ENCODE peak calls at places on chromosome 21, in seven cellular contexts. One of them, this sample, is unnamed.

GRCh38 chr21:16013570-16013969 is 283.8 kb downstream of the USP25 start:
- DNase-seq in transverse colon: no peak
- DNase-seq in testis: no peak
- DNase-seq in HepG2: no peak
- DNase-seq in IMR-90: no peak
- DNase-seq in lower leg skin: no peak
- DNase-seq in endothelial cell of umbilical vein: no peak
- DNase-seq in this sample: no peak

GRCh38 chr21:15856813-15857212 is 127.0 kb downstream of the USP25 start:
- DNase-seq in transverse colon: no peak
- DNase-seq in testis: no peak
- DNase-seq in HepG2: no peak
- DNase-seq in IMR-90: no peak
- DNase-seq in lower leg skin: no peak
- DNase-seq in endothelial cell of umbilical vein: no peak
- DNase-seq in this sample: no peak

GRCh38 chr21:46552865-46553379 is 52.0 kb downstream of the S100B start:
- DNase-seq in transverse colon: no peak
- DNase-seq in testis: no peak
- DNase-seq in HepG2: no peak
- DNase-seq in IMR-90: no peak
- DNase-seq in lower leg skin: no peak
- DNase-seq in endothelial cell of umbilical vein: no peak
- DNase-seq in this sample: no peak

GRCh38 chr21:38434913-38435533 is 63.3 kb downstream of the ERG start:
- DNase-seq in transverse colon: no peak
- DNase-seq in testis: no peak
- DNase-seq in HepG2: no peak
- DNase-seq in IMR-90: peak
- DNase-seq in lower leg skin: no peak
- DNase-seq in endothelial cell of umbilical vein: peak
- DNase-seq in this sample: no peak

GRCh38 chr21:15826908-15827601 is 97.3 kb downstream of the USP25 start:
- DNase-seq in transverse colon: no peak
- DNase-seq in testis: no peak
- DNase-seq in HepG2: no peak
- DNase-seq in IMR-90: no peak
- DNase-seq in lower leg skin: no peak
- DNase-seq in endothelial cell of umbilical vein: no peak
- DNase-seq in this sample: no peak

GRCh38 chr21:38349111-38349746 is 92.4 kb downstream of the KCNJ15 start:
- DNase-seq in transverse colon: no peak
- DNase-seq in testis: no peak
- DNase-seq in HepG2: no peak
- DNase-seq in IMR-90: peak
- DNase-seq in lower leg skin: no peak
- DNase-seq in endothelial cell of umbilical vein: peak
- DNase-seq in this sample: no peak

GRCh38 chr21:30116474-30116873 is 50.1 kb downstream of the CLDN17 start:
- DNase-seq in transverse colon: no peak
- DNase-seq in testis: no peak
- DNase-seq in HepG2: no peak
- DNase-seq in IMR-90: no peak
- DNase-seq in lower leg skin: no peak
- DNase-seq in endothelial cell of umbilical vein: no peak
- DNase-seq in this sample: no peak

GRCh38 chr21:28899744-28900143 is 92.9 kb downstream of the LTN1 start:
- DNase-seq in transverse colon: no peak
- DNase-seq in testis: no peak
- DNase-seq in HepG2: no peak
- DNase-seq in IMR-90: peak
- DNase-seq in lower leg skin: no peak
- DNase-seq in endothelial cell of umbilical vein: no peak
- DNase-seq in this sample: no peak

GRCh38 chr21:31117046-31117916 is 79.0 kb upstream of the KRTAP19-8 start:
- DNase-seq in transverse colon: no peak
- DNase-seq in testis: no peak
- DNase-seq in HepG2: no peak
- DNase-seq in IMR-90: peak
- DNase-seq in lower leg skin: no peak
- DNase-seq in endothelial cell of umbilical vein: no peak
- DNase-seq in this sample: no peak

GRCh38 chr21:29892379-29892778 is 47.4 kb downstream of the GRIK1 start:
- DNase-seq in transverse colon: no peak
- DNase-seq in testis: no peak
- DNase-seq in HepG2: no peak
- DNase-seq in IMR-90: no peak
- DNase-seq in lower leg skin: no peak
- DNase-seq in endothelial cell of umbilical vein: no peak
- DNase-seq in this sample: no peak

GRCh38 chr21:29187939-29188338 is 57.5 kb downstream of the MAP3K7CL start:
- DNase-seq in transverse colon: no peak
- DNase-seq in testis: no peak
- DNase-seq in HepG2: peak
- DNase-seq in IMR-90: peak
- DNase-seq in lower leg skin: peak
- DNase-seq in endothelial cell of umbilical vein: peak
- DNase-seq in this sample: peak

GRCh38 chr21:31193761-31194160 is 150.3 kb downstream of the TIAM1 start:
- DNase-seq in transverse colon: no peak
- DNase-seq in testis: peak
- DNase-seq in HepG2: no peak
- DNase-seq in IMR-90: no peak
- DNase-seq in lower leg skin: no peak
- DNase-seq in endothelial cell of umbilical vein: no peak
- DNase-seq in this sample: no peak

GRCh38 chr21:31660134-31660565 is 657 bp downstream of the SOD1 start:
- DNase-seq in transverse colon: peak
- DNase-seq in testis: peak
- DNase-seq in HepG2: no peak
- DNase-seq in IMR-90: no peak
- DNase-seq in lower leg skin: peak
- DNase-seq in endothelial cell of umbilical vein: peak
- DNase-seq in this sample: peak

GRCh38 chr21:30719401-30719800 is 824 bp upstream of the KRTAP21-3 start:
- DNase-seq in transverse colon: no peak
- DNase-seq in testis: no peak
- DNase-seq in HepG2: no peak
- DNase-seq in IMR-90: no peak
- DNase-seq in lower leg skin: no peak
- DNase-seq in endothelial cell of umbilical vein: no peak
- DNase-seq in this sample: no peak

GRCh38 chr21:28268685-28269084 is 724.0 kb downstream of the LTN1 start:
- DNase-seq in transverse colon: no peak
- DNase-seq in testis: no peak
- DNase-seq in HepG2: no peak
- DNase-seq in IMR-90: no peak
- DNase-seq in lower leg skin: no peak
- DNase-seq in endothelial cell of umbilical vein: no peak
- DNase-seq in this sample: no peak

GRCh38 chr21:31176725-31177124 is 138.4 kb upstream of the KRTAP19-8 start:
- DNase-seq in transverse colon: no peak
- DNase-seq in testis: no peak
- DNase-seq in HepG2: no peak
- DNase-seq in IMR-90: no peak
- DNase-seq in lower leg skin: no peak
- DNase-seq in endothelial cell of umbilical vein: no peak
- DNase-seq in this sample: no peak

GRCh38 chr21:17479606-17480005 is 33.2 kb upstream of the CXADR start:
- DNase-seq in transverse colon: no peak
- DNase-seq in testis: no peak
- DNase-seq in HepG2: no peak
- DNase-seq in IMR-90: no peak
- DNase-seq in lower leg skin: no peak
- DNase-seq in endothelial cell of umbilical vein: peak
- DNase-seq in this sample: no peak

GRCh38 chr21:33403786-33404571 is 766 bp downstream of the IFNGR2 start:
- DNase-seq in transverse colon: peak
- DNase-seq in testis: peak
- DNase-seq in HepG2: peak
- DNase-seq in IMR-90: peak
- DNase-seq in lower leg skin: peak
- DNase-seq in endothelial cell of umbilical vein: peak
- DNase-seq in this sample: peak

GRCh38 chr21:28865488-28866186 is 127.0 kb downstream of the LTN1 start:
- DNase-seq in transverse colon: no peak
- DNase-seq in testis: no peak
- DNase-seq in HepG2: no peak
- DNase-seq in IMR-90: no peak
- DNase-seq in lower leg skin: no peak
- DNase-seq in endothelial cell of umbilical vein: no peak
- DNase-seq in this sample: no peak

GRCh38 chr21:25298512-25299491 is 308.5 kb downstream of the MRPL39 start:
- DNase-seq in transverse colon: no peak
- DNase-seq in testis: no peak
- DNase-seq in HepG2: no peak
- DNase-seq in IMR-90: no peak
- DNase-seq in lower leg skin: no peak
- DNase-seq in endothelial cell of umbilical vein: no peak
- DNase-seq in this sample: no peak

GRCh38 chr21:23152130-23152529 is 2153.9 kb downstream of the NCAM2 start:
- DNase-seq in transverse colon: no peak
- DNase-seq in testis: no peak
- DNase-seq in HepG2: no peak
- DNase-seq in IMR-90: no peak
- DNase-seq in lower leg skin: no peak
- DNase-seq in endothelial cell of umbilical vein: no peak
- DNase-seq in this sample: no peak

GRCh38 chr21:32136546-32136945 is 142.3 kb downstream of the MIS18A start:
- DNase-seq in transverse colon: no peak
- DNase-seq in testis: no peak
- DNase-seq in HepG2: no peak
- DNase-seq in IMR-90: no peak
- DNase-seq in lower leg skin: no peak
- DNase-seq in endothelial cell of umbilical vein: no peak
- DNase-seq in this sample: no peak

GRCh38 chr21:37546949-37547614 is 180.5 kb downstream of the DYRK1A start:
- DNase-seq in transverse colon: no peak
- DNase-seq in testis: no peak
- DNase-seq in HepG2: no peak
- DNase-seq in IMR-90: no peak
- DNase-seq in lower leg skin: no peak
- DNase-seq in endothelial cell of umbilical vein: peak
- DNase-seq in this sample: no peak

GRCh38 chr21:9758141-9758540 is 763.2 kb upstream of the TPTE start:
- DNase-seq in transverse colon: no peak
- DNase-seq in testis: peak
- DNase-seq in HepG2: no peak
- DNase-seq in IMR-90: no peak
- DNase-seq in lower leg skin: no peak
- DNase-seq in endothelial cell of umbilical vein: no peak
- DNase-seq in this sample: no peak

GRCh38 chr21:44812640-44813039 is 5.2 kb downstream of the SUMO3 start:
- DNase-seq in transverse colon: no peak
- DNase-seq in testis: no peak
- DNase-seq in HepG2: no peak
- DNase-seq in IMR-90: no peak
- DNase-seq in lower leg skin: no peak
- DNase-seq in endothelial cell of umbilical vein: no peak
- DNase-seq in this sample: no peak
- TF ChIP-seq POLR2A in transverse colon: no peak
- TF ChIP-seq POLR2A in testis: no peak
- TF ChIP-seq POLR2A in HepG2: no peak
- TF ChIP-seq POLR2A in IMR-90: no peak
- TF ChIP-seq POLR2A in lower leg skin: no peak
- TF ChIP-seq POLR2A in endothelial cell of umbilical vein: no peak
- TF ChIP-seq POLR2A in this sample: no peak

GRCh38 chr21:41866274-41866809 is 12.8 kb downstream of the PRDM15 start:
- DNase-seq in transverse colon: no peak
- DNase-seq in testis: no peak
- DNase-seq in HepG2: no peak
- DNase-seq in IMR-90: no peak
- DNase-seq in lower leg skin: no peak
- DNase-seq in endothelial cell of umbilical vein: no peak
- DNase-seq in this sample: no peak

GRCh38 chr21:41863439-41863740 is 15.8 kb downstream of the PRDM15 start:
- DNase-seq in transverse colon: no peak
- DNase-seq in testis: no peak
- DNase-seq in HepG2: no peak
- DNase-seq in IMR-90: no peak
- DNase-seq in lower leg skin: no peak
- DNase-seq in endothelial cell of umbilical vein: no peak
- DNase-seq in this sample: no peak

GRCh38 chr21:41864311-41865001 is 14.7 kb downstream of the PRDM15 start:
- DNase-seq in transverse colon: no peak
- DNase-seq in testis: no peak
- DNase-seq in HepG2: no peak
- DNase-seq in IMR-90: no peak
- DNase-seq in lower leg skin: no peak
- DNase-seq in endothelial cell of umbilical vein: no peak
- DNase-seq in this sample: no peak

GRCh38 chr21:41867313-41867712 is 11.8 kb downstream of the PRDM15 start:
- DNase-seq in transverse colon: no peak
- DNase-seq in testis: no peak
- DNase-seq in HepG2: no peak
- DNase-seq in IMR-90: no peak
- DNase-seq in lower leg skin: no peak
- DNase-seq in endothelial cell of umbilical vein: no peak
- DNase-seq in this sample: no peak

GRCh38 chr21:41865002-41865777 is 14.0 kb downstream of the PRDM15 start:
- DNase-seq in transverse colon: peak
- DNase-seq in testis: no peak
- DNase-seq in HepG2: no peak
- DNase-seq in IMR-90: no peak
- DNase-seq in lower leg skin: no peak
- DNase-seq in endothelial cell of umbilical vein: no peak
- DNase-seq in this sample: no peak
- TF ChIP-seq POLR2A in transverse colon: no peak
- TF ChIP-seq POLR2A in testis: no peak
- TF ChIP-seq POLR2A in HepG2: no peak
- TF ChIP-seq POLR2A in IMR-90: no peak
- TF ChIP-seq POLR2A in lower leg skin: no peak
- TF ChIP-seq POLR2A in endothelial cell of umbilical vein: no peak
- TF ChIP-seq POLR2A in this sample: no peak

GRCh38 chr21:14557413-14557812 is 11.3 kb upstream of the SAMSN1 start:
- DNase-seq in transverse colon: no peak
- DNase-seq in testis: no peak
- DNase-seq in HepG2: no peak
- DNase-seq in IMR-90: no peak
- DNase-seq in lower leg skin: no peak
- DNase-seq in endothelial cell of umbilical vein: no peak
- DNase-seq in this sample: no peak
- TF ChIP-seq POLR2A in transverse colon: no peak
- TF ChIP-seq POLR2A in testis: no peak
- TF ChIP-seq POLR2A in HepG2: no peak
- TF ChIP-seq POLR2A in IMR-90: no peak
- TF ChIP-seq POLR2A in lower leg skin: no peak
- TF ChIP-seq POLR2A in endothelial cell of umbilical vein: no peak
- TF ChIP-seq POLR2A in this sample: no peak

DNA sequence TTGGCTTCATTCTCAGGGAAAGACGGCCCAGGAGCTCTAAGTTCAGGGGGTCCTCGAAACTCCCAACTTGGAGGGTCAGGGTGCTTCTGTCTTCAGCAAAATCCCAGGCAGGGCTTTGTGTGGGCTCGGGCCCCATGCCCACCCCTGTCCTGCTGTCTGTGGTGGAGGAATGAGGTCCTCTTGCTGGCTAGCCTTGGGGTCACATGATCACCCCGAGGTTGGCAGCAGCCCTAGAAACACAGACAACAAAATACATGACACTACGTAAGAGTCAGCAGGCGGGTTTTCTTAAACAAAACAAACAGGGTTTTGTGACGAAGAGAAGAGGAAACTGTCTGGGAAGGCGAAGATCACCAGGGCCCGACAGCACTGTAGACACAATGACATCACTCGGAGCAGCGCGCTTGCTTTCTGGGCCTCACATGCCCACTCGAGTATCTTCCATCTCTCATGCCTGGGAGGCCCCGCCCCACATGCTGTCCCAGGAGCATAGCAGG is 94.9 kb downstream of the SIK1 start:
- DNase-seq in transverse colon: no peak
- DNase-seq in testis: peak
- DNase-seq in HepG2: no peak
- DNase-seq in IMR-90: peak
- DNase-seq in lower leg skin: no peak
- DNase-seq in endothelial cell of umbilical vein: peak
- DNase-seq in this sample: no peak
- TF ChIP-seq POLR2A in transverse colon: no peak
- TF ChIP-seq POLR2A in testis: no peak
- TF ChIP-seq POLR2A in HepG2: no peak
- TF ChIP-seq POLR2A in IMR-90: no peak
- TF ChIP-seq POLR2A in lower leg skin: no peak
- TF ChIP-seq POLR2A in endothelial cell of umbilical vein: no peak
- TF ChIP-seq POLR2A in this sample: no peak

This sample was measured in uterus.